ENCODE peak calls at places on chromosomes 13 and 19, in six cellular contexts. U, Z, K, B, S and E are unnamed samples.

GRCh38 chr13:76632388-76633044 is 253.7 kb downstream of the KCTD12 start:
- DNase-seq in U (no peak), Z (no peak), K (no peak), B (peak; percentile 8), S (no peak), E (no peak)

GRCh38 chr19:3389876-3390361 is 23.5 kb downstream of the NFIC start:
- DNase-seq in U (no peak), Z (no peak), K (no peak), B (peak; percentile 41), S (no peak), E (no peak)

GRCh38 chr19:11384778-11385129 is 640 bp upstream of the EPOR start:
- DNase-seq in U (no peak), Z (no peak), K (no peak), B (no peak), S (no peak), E (no peak)

GRCh38 chr19:14614099-14614412 is 31.2 kb downstream of the CLEC17A start:
- DNase-seq in U (no peak), Z (no peak), K (no peak), B (no peak), S (no peak), E (no peak)

GRCh38 chr19:41265376-41266153 is 1.4 kb downstream of the HNRNPUL1 start:
- DNase-seq in U (no peak), Z (no peak), K (no peak), B (peak; percentile 51), S (no peak), E (no peak)

GRCh38 chr19:40521276-40521675 is 54.5 kb downstream of the SPTBN4 start:
- DNase-seq in U (no peak), Z (no peak), K (no peak), B (no peak), S (no peak), E (no peak)

GRCh38 chr19:10321417-10321797 is 5.6 kb upstream of the FDX2 start:
- DNase-seq in U (no peak), Z (no peak), K (no peak), B (no peak), S (no peak), E (no peak)

GRCh38 chr13:80297503-80297902 is 43.4 kb downstream of the SPRY2 start:
- DNase-seq in U (no peak), Z (no peak), K (no peak), B (no peak), S (no peak), E (no peak)

GRCh38 chr13:23443878-23444277 is 10.4 kb upstream of the SACS start:
- DNase-seq in U (no peak), Z (no peak), K (no peak), B (no peak), S (no peak), E (no peak)

GRCh38 chr19:58575183-58576041 is 2.3 kb upstream of the MZF1 start:
- DNase-seq in U (peak; percentile 71), Z (peak; percentile 62), K (peak; percentile 72), B (peak; percentile 97), S (peak; percentile 88), E (peak; percentile 55)

GRCh38 chr19:24000656-24001055 is 86.0 kb downstream of the ZNF726 start:
- DNase-seq in U (no peak), Z (no peak), K (no peak), B (peak; percentile 4), S (no peak), E (no peak)

GRCh38 chr13:57630661-57631606 is 610 bp upstream of the PCDH17 start:
- DNase-seq in U (no peak), Z (no peak), K (no peak), B (peak; percentile 26), S (no peak), E (no peak)

GRCh38 chr19:50513746-50514345 is at the start of gene ASPDH:
- DNase-seq in U (no peak), Z (no peak), K (no peak), B (no peak), S (no peak), E (no peak)

GRCh38 chr19:15101479-15102082 is 5.6 kb upstream of the SYDE1 start:
- DNase-seq in U (no peak), Z (peak; percentile 32), K (peak; percentile 57), B (peak; percentile 66), S (no peak), E (no peak)

GRCh38 chr19:28475525-28475924 is 737.4 kb downstream of the UQCRFS1 start:
- DNase-seq in U (no peak), Z (no peak), K (no peak), B (no peak), S (no peak), E (no peak)

GRCh38 chr13:83546476-83546875 is 335.8 kb downstream of the SLITRK1 start:
- DNase-seq in U (no peak), Z (no peak), K (no peak), B (no peak), S (no peak), E (no peak)

GRCh38 chr13:97386832-97387486 is 47.0 kb upstream of the RAP2A start:
- DNase-seq in U (peak; percentile 5), Z (no peak), K (no peak), B (no peak), S (no peak), E (no peak)